ENCODE peak calls at places on chromosomes 13 and 19, in four cellular contexts. One of them, this sample, is unnamed.

GRCh38 chr13:61286148-61286745 is 129.4 kb downstream of the PCDH20 start:
- DNase-seq in fibroblast of mammary gland: no peak
- DNase-seq in tibial artery: no peak
- DNase-seq in upper lobe of left lung: no peak
- DNase-seq in this sample: peak; percentile 0

GRCh38 chr19:29086182-29086581 is 126.8 kb downstream of the UQCRFS1 start:
- DNase-seq in fibroblast of mammary gland: no peak
- DNase-seq in tibial artery: no peak
- DNase-seq in upper lobe of left lung: no peak
- DNase-seq in this sample: no peak

GRCh38 chr19:6731822-6732221 is 5.6 kb downstream of the GPR108 start:
- DNase-seq in fibroblast of mammary gland: no peak
- DNase-seq in tibial artery: no peak
- DNase-seq in upper lobe of left lung: no peak
- DNase-seq in this sample: no peak

GRCh38 chr19:40217027-40217810 is 965 bp downstream of the TTC9B start:
- DNase-seq in fibroblast of mammary gland: no peak
- DNase-seq in tibial artery: no peak
- DNase-seq in upper lobe of left lung: peak; percentile 59
- DNase-seq in this sample: no peak

GRCh38 chr19:34224996-34225658 is 29.2 kb upstream of the GARRE1 start:
- DNase-seq in fibroblast of mammary gland: peak; percentile 54
- DNase-seq in tibial artery: no peak
- DNase-seq in upper lobe of left lung: no peak
- DNase-seq in this sample: peak; percentile 29

GRCh38 chr19:54137913-54138776 is 583 bp downstream of the CNOT3 start:
- DNase-seq in fibroblast of mammary gland: no peak
- DNase-seq in tibial artery: no peak
- DNase-seq in upper lobe of left lung: no peak
- DNase-seq in this sample: no peak

GRCh38 chr13:37295046-37295445 is 189.6 kb upstream of the CSNK1A1L start:
- DNase-seq in fibroblast of mammary gland: peak; percentile 64
- DNase-seq in tibial artery: no peak
- DNase-seq in upper lobe of left lung: no peak
- DNase-seq in this sample: peak; percentile 67

GRCh38 chr13:40060318-40061007 is 405.0 kb downstream of the COG6 start:
- DNase-seq in fibroblast of mammary gland: peak; percentile 99
- DNase-seq in tibial artery: no peak
- DNase-seq in upper lobe of left lung: no peak
- DNase-seq in this sample: peak; percentile 72

GRCh38 chr19:6076675-6077463 is 33.4 kb downstream of the RFX2 start:
- DNase-seq in fibroblast of mammary gland: peak; percentile 93
- DNase-seq in tibial artery: peak; percentile 87
- DNase-seq in upper lobe of left lung: no peak
- DNase-seq in this sample: peak; percentile 87

GRCh38 chr13:83453723-83454122 is 428.6 kb downstream of the SLITRK1 start:
- DNase-seq in fibroblast of mammary gland: no peak
- DNase-seq in tibial artery: no peak
- DNase-seq in upper lobe of left lung: no peak
- DNase-seq in this sample: no peak

GRCh38 chr13:40433577-40433976 is 232.9 kb downstream of the FOXO1 start:
- DNase-seq in fibroblast of mammary gland: peak; percentile 20
- DNase-seq in tibial artery: no peak
- DNase-seq in upper lobe of left lung: no peak
- DNase-seq in this sample: no peak

GRCh38 chr19:12938536-12939291 is at the start of gene CALR:
- DNase-seq in fibroblast of mammary gland: peak; percentile 29
- DNase-seq in tibial artery: peak; percentile 79
- DNase-seq in upper lobe of left lung: no peak
- DNase-seq in this sample: peak; percentile 42

GRCh38 chr19:47865166-47865565 is 6.1 kb downstream of the TPRX2 start:
- DNase-seq in fibroblast of mammary gland: no peak
- DNase-seq in tibial artery: no peak
- DNase-seq in upper lobe of left lung: no peak
- DNase-seq in this sample: no peak

GRCh38 chr13:114108141-114108761 is 24.2 kb downstream of the RASA3 start:
- DNase-seq in fibroblast of mammary gland: no peak
- DNase-seq in tibial artery: peak; percentile 48
- DNase-seq in upper lobe of left lung: peak; percentile 11
- DNase-seq in this sample: no peak

GRCh38 chr13:112768795-112769411 is 79.1 kb downstream of the ATP11A start:
- DNase-seq in fibroblast of mammary gland: no peak
- DNase-seq in tibial artery: no peak
- DNase-seq in upper lobe of left lung: peak; percentile 89
- DNase-seq in this sample: no peak

GRCh38 chr13:110304256-110304655 is 2.7 kb downstream of the COL4A1 start:
- DNase-seq in fibroblast of mammary gland: peak; percentile 96
- DNase-seq in tibial artery: no peak
- DNase-seq in upper lobe of left lung: no peak
- DNase-seq in this sample: peak; percentile 74

GRCh38 chr19:8451885-8452284 is 7.1 kb downstream of the HNRNPM start:
- DNase-seq in fibroblast of mammary gland: peak; percentile 72
- DNase-seq in tibial artery: no peak
- DNase-seq in upper lobe of left lung: peak; percentile 53
- DNase-seq in this sample: peak; percentile 30

GRCh38 chr19:2426661-2427322 is 594 bp downstream of the TIMM13 start:
- DNase-seq in fibroblast of mammary gland: peak; percentile 36
- DNase-seq in tibial artery: no peak
- DNase-seq in upper lobe of left lung: peak; percentile 37
- DNase-seq in this sample: peak; percentile 37

GRCh38 chr13:51844862-51845573 is at the start of gene TMEM272:
- DNase-seq in fibroblast of mammary gland: peak; percentile 34
- DNase-seq in tibial artery: no peak
- DNase-seq in upper lobe of left lung: peak; percentile 45
- DNase-seq in this sample: peak; percentile 45

GRCh38 chr19:3556978-3557460 is 367 bp downstream of the MFSD12 start:
- DNase-seq in fibroblast of mammary gland: no peak
- DNase-seq in tibial artery: peak; percentile 72
- DNase-seq in upper lobe of left lung: peak; percentile 49
- DNase-seq in this sample: no peak

GRCh38 chr13:42039457-42039945 is 8.9 kb upstream of the DGKH start:
- DNase-seq in fibroblast of mammary gland: no peak
- DNase-seq in tibial artery: no peak
- DNase-seq in upper lobe of left lung: no peak
- DNase-seq in this sample: no peak

GRCh38 chr19:33375760-33376159 is 2.3 kb downstream of the CEBPG start:
- DNase-seq in fibroblast of mammary gland: peak; percentile 85
- DNase-seq in tibial artery: no peak
- DNase-seq in upper lobe of left lung: no peak
- DNase-seq in this sample: peak; percentile 53

GRCh38 chr13:98839826-98840769 is 87.6 kb upstream of the SLC15A1 start:
- DNase-seq in fibroblast of mammary gland: peak; percentile 58
- DNase-seq in tibial artery: no peak
- DNase-seq in upper lobe of left lung: peak; percentile 55
- DNase-seq in this sample: peak; percentile 62

GRCh38 chr13:54742984-54743383 is 1714.4 kb downstream of the OLFM4 start:
- DNase-seq in fibroblast of mammary gland: no peak
- DNase-seq in tibial artery: no peak
- DNase-seq in upper lobe of left lung: no peak
- DNase-seq in this sample: no peak

GRCh38 chr13:61255035-61255796 is 160.4 kb downstream of the PCDH20 start:
- DNase-seq in fibroblast of mammary gland: no peak
- DNase-seq in tibial artery: no peak
- DNase-seq in upper lobe of left lung: no peak
- DNase-seq in this sample: peak; percentile 26

GRCh38 chr19:2793577-2793976 is 8.3 kb downstream of the THOP1 start:
- DNase-seq in fibroblast of mammary gland: no peak
- DNase-seq in tibial artery: no peak
- DNase-seq in upper lobe of left lung: no peak
- DNase-seq in this sample: no peak

GRCh38 chr13:51315658-51316057 is 23.8 kb upstream of the SERPINE3 start:
- DNase-seq in fibroblast of mammary gland: peak; percentile 76
- DNase-seq in tibial artery: no peak
- DNase-seq in upper lobe of left lung: no peak
- DNase-seq in this sample: no peak

GRCh38 chr13:74329978-74330377 is 195.8 kb upstream of the KLF12 start:
- DNase-seq in fibroblast of mammary gland: no peak
- DNase-seq in tibial artery: no peak
- DNase-seq in upper lobe of left lung: no peak
- DNase-seq in this sample: no peak

GRCh38 chr13:36549771-36550170 is 117.5 kb downstream of the CCNA1 start:
- DNase-seq in fibroblast of mammary gland: peak; percentile 6
- DNase-seq in tibial artery: no peak
- DNase-seq in upper lobe of left lung: no peak
- DNase-seq in this sample: peak; percentile 14

GRCh38 chr13:97866346-97866745 is 87.1 kb upstream of the IPO5 start:
- DNase-seq in fibroblast of mammary gland: no peak
- DNase-seq in tibial artery: no peak
- DNase-seq in upper lobe of left lung: no peak
- DNase-seq in this sample: no peak

GRCh38 chr19:4660181-4660791 is 9.9 kb downstream of the MYDGF start:
- DNase-seq in fibroblast of mammary gland: no peak
- DNase-seq in tibial artery: no peak
- DNase-seq in upper lobe of left lung: no peak
- DNase-seq in this sample: no peak

GRCh38 chr19:47641891-47642485 is 33.1 kb downstream of the BICRA start:
- DNase-seq in fibroblast of mammary gland: no peak
- DNase-seq in tibial artery: no peak
- DNase-seq in upper lobe of left lung: no peak
- DNase-seq in this sample: peak; percentile 31

GRCh38 chr19:6232567-6232966 is 47.2 kb downstream of the MLLT1 start:
- DNase-seq in fibroblast of mammary gland: peak; percentile 93
- DNase-seq in tibial artery: no peak
- DNase-seq in upper lobe of left lung: no peak
- DNase-seq in this sample: peak; percentile 82

GRCh38 chr13:91576590-91576989 is 178.2 kb downstream of the GPC5 start:
- DNase-seq in fibroblast of mammary gland: no peak
- DNase-seq in tibial artery: no peak
- DNase-seq in upper lobe of left lung: no peak
- DNase-seq in this sample: no peak

GRCh38 chr19:49636230-49636932 is 3.6 kb downstream of the RRAS start:
- DNase-seq in fibroblast of mammary gland: no peak
- DNase-seq in tibial artery: no peak
- DNase-seq in upper lobe of left lung: no peak
- DNase-seq in this sample: no peak
- TF ChIP-seq CTCF in fibroblast of mammary gland: no peak
- TF ChIP-seq CTCF in tibial artery: no peak
- TF ChIP-seq CTCF in upper lobe of left lung: no peak
- TF ChIP-seq CTCF in this sample: no peak

GRCh38 chr19:19447536-19448237 is 42.2 kb downstream of the GATAD2A start:
- DNase-seq in fibroblast of mammary gland: peak; percentile 25
- DNase-seq in tibial artery: no peak
- DNase-seq in upper lobe of left lung: no peak
- DNase-seq in this sample: no peak

GRCh38 chr19:19445288-19445687 is 39.8 kb downstream of the GATAD2A start:
- DNase-seq in fibroblast of mammary gland: no peak
- DNase-seq in tibial artery: no peak
- DNase-seq in upper lobe of left lung: no peak
- DNase-seq in this sample: no peak

GRCh38 chr19:19444694-19445155 is 39.2 kb downstream of the GATAD2A start:
- DNase-seq in fibroblast of mammary gland: peak; percentile 30
- DNase-seq in tibial artery: no peak
- DNase-seq in upper lobe of left lung: peak; percentile 66
- DNase-seq in this sample: peak; percentile 54

GRCh38 chr19:19446655-19447437 is 41.4 kb downstream of the GATAD2A start:
- DNase-seq in fibroblast of mammary gland: no peak
- DNase-seq in tibial artery: no peak
- DNase-seq in upper lobe of left lung: no peak
- DNase-seq in this sample: no peak

DNA sequence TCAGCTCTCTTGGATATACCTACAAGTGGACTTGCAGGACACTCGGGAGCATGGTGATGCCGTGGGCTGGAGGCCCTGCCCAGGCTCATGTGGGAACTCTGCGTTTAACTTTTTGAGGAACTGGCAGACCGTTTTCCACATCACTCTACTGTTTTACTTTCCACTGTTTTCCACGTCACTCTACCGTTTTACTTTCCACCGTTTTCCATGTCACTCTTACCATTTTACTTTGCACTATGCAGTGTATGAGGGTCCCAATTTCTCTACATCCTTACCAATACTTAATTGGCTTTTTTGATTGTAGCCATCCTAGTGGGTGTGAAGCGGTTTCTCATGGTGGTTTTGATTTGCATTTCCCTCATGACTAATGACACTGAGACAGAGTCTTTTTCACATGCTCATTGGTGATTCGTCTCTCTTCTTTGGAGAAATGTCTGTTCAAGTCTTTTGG is 40.5 kb downstream of the GATAD2A start:
- DNase-seq in fibroblast of mammary gland: peak; percentile 49
- DNase-seq in tibial artery: no peak
- DNase-seq in upper lobe of left lung: no peak
- DNase-seq in this sample: no peak
- H3K4me3 ChIP-seq in fibroblast of mammary gland: no peak overlapping the region
- H3K4me3 ChIP-seq in tibial artery: no peak overlapping the region
- H3K4me3 ChIP-seq in upper lobe of left lung: no peak overlapping the region
- H3K4me3 ChIP-seq in this sample: no peak overlapping the region

GRCh38 chr19:19201697-19202630 is 1.2 kb downstream of the NR2C2AP start:
- DNase-seq in fibroblast of mammary gland: no peak
- DNase-seq in tibial artery: no peak
- DNase-seq in upper lobe of left lung: no peak
- DNase-seq in this sample: no peak

GRCh38 chr19:19202707-19203011 is 555 bp downstream of the NR2C2AP start:
- DNase-seq in fibroblast of mammary gland: peak; percentile 9
- DNase-seq in tibial artery: no peak
- DNase-seq in upper lobe of left lung: no peak
- DNase-seq in this sample: no peak

GRCh38 chr19:19205416-19206410 is 2.5 kb upstream of the NR2C2AP start:
- DNase-seq in fibroblast of mammary gland: no peak
- DNase-seq in tibial artery: no peak
- DNase-seq in upper lobe of left lung: no peak
- DNase-seq in this sample: no peak

GRCh38 chr19:19203012-19203856 is at the start of gene NR2C2AP:
- DNase-seq in fibroblast of mammary gland: peak; percentile 89
- DNase-seq in tibial artery: peak; percentile 95
- DNase-seq in upper lobe of left lung: peak; percentile 91
- DNase-seq in this sample: peak; percentile 94

GRCh38 chr19:19204181-19204580 is 967 bp upstream of the NR2C2AP start:
- DNase-seq in fibroblast of mammary gland: no peak
- DNase-seq in tibial artery: no peak
- DNase-seq in upper lobe of left lung: no peak
- DNase-seq in this sample: no peak
- TF ChIP-seq CTCF in fibroblast of mammary gland: no peak
- TF ChIP-seq CTCF in tibial artery: no peak
- TF ChIP-seq CTCF in upper lobe of left lung: no peak
- TF ChIP-seq CTCF in this sample: no peak

GRCh38 chr19:9818734-9819589 is at the start of gene FBXL12:
- DNase-seq in fibroblast of mammary gland: peak; percentile 99
- DNase-seq in tibial artery: peak; percentile 100
- DNase-seq in upper lobe of left lung: peak; percentile 100
- DNase-seq in this sample: peak; percentile 100
- H3K4me3 ChIP-seq in fibroblast of mammary gland: peak within 1 kb of the TSS; percentile 92
- H3K4me3 ChIP-seq in tibial artery: peak within 1 kb of the TSS; percentile 88
- H3K4me3 ChIP-seq in upper lobe of left lung: peak within 1 kb of the TSS; percentile 56
- H3K4me3 ChIP-seq in this sample: peak within 1 kb of the TSS; percentile 97